ENCODE peak calls at places on chromosomes 5 and 9, in seven cellular contexts. E is K562; T is ovary; X is CD8-positive, alpha-beta memory T cell; Y is tibial nerve; G is CD8-positive, alpha-beta T cell; S is cardiac muscle cell. A is an unnamed sample.

GRCh38 chr9:16282216-16282615 is 588.3 kb downstream of the BNC2 start:
- DNase-seq in E (no peak), T (no peak), X (no peak), Y (no peak), G (no peak), S (no peak), A (no peak)

GRCh38 chr5:142056831-142057696 is 44.2 kb upstream of the GNPDA1 start:
- DNase-seq in E (no peak), T (no peak), X (no peak), Y (no peak), G (no peak), S (no peak), A (no peak)

GRCh38 chr9:102479191-102479590 is 515.9 kb upstream of the CYLC2 start:
- DNase-seq in E (no peak), T (no peak), X (no peak), Y (no peak), G (no peak), S (no peak), A (no peak)

GRCh38 chr5:134092875-134093274 is 21.6 kb upstream of the TCF7 start:
- DNase-seq in E (no peak), T (no peak), X (no peak), Y (no peak), G (no peak), S (no peak), A (no peak)

GRCh38 chr5:159316519-159317383 is 13.5 kb downstream of the IL12B start:
- DNase-seq in E (peak; percentile 24), T (no peak), X (peak; percentile 14), Y (peak; percentile 23), G (peak; percentile 53), S (peak; percentile 60), A (no peak)

GRCh38 chr5:40386293-40386692 is 293.4 kb upstream of the PTGER4 start:
- DNase-seq in E (no peak), T (no peak), X (no peak), Y (no peak), G (no peak), S (no peak), A (no peak)

GRCh38 chr9:805151-805550 is 36.3 kb upstream of the DMRT1 start:
- DNase-seq in E (no peak), T (no peak), X (no peak), Y (no peak), G (no peak), S (no peak), A (no peak)

GRCh38 chr5:93611900-93612898 is 29.2 kb downstream of the NR2F1 start:
- DNase-seq in E (peak; percentile 41), T (peak; percentile 61), X (no peak), Y (no peak), G (no peak), S (peak; percentile 52), A (no peak)

GRCh38 chr9:37406603-37407401 is 15.7 kb upstream of the GRHPR start:
- DNase-seq in E (no peak), T (no peak), X (no peak), Y (no peak), G (no peak), S (no peak), A (no peak)

GRCh38 chr5:128435861-128436260 is 102.2 kb downstream of the FBN2 start:
- DNase-seq in E (no peak), T (no peak), X (no peak), Y (no peak), G (no peak), S (no peak), A (no peak)

GRCh38 chr5:150946351-150946905 is 41.6 kb upstream of the ZNF300 start:
- DNase-seq in E (peak; percentile 67), T (peak; percentile 92), X (no peak), Y (peak; percentile 73), G (no peak), S (no peak), A (peak; percentile 67)

GRCh38 chr5:157914389-157914788 is 55.4 kb upstream of the CLINT1 start:
- DNase-seq in E (no peak), T (no peak), X (no peak), Y (no peak), G (no peak), S (no peak), A (no peak)

GRCh38 chr9:137705443-137705863 is 86.6 kb downstream of the EHMT1 start:
- DNase-seq in E (no peak), T (no peak), X (peak; percentile 11), Y (no peak), G (peak; percentile 67), S (no peak), A (no peak)

GRCh38 chr5:56480305-56481146 is 247.4 kb upstream of the ANKRD55 start:
- DNase-seq in E (no peak), T (peak; percentile 79), X (peak; percentile 14), Y (peak; percentile 58), G (no peak), S (peak; percentile 60), A (peak; percentile 47)

GRCh38 chr9:18569941-18570630 is 96.1 kb downstream of the ADAMTSL1 start:
- DNase-seq in E (no peak), T (no peak), X (no peak), Y (no peak), G (no peak), S (no peak), A (no peak)

GRCh38 chr5:27548415-27548814 is 510.0 kb upstream of the CDH9 start:
- DNase-seq in E (no peak), T (no peak), X (no peak), Y (no peak), G (no peak), S (no peak), A (no peak)

GRCh38 chr5:172175263-172175719 is 12.7 kb downstream of the STK10 start:
- DNase-seq in E (peak; percentile 39), T (no peak), X (peak; percentile 85), Y (no peak), G (peak; percentile 95), S (peak; percentile 20), A (no peak)

GRCh38 chr5:163505049-163505474 is 357 bp upstream of the MAT2B start:
- DNase-seq in E (peak; percentile 36), T (no peak), X (no peak), Y (no peak), G (no peak), S (no peak), A (no peak)

GRCh38 chr5:163506726-163507125 is 1.3 kb downstream of the MAT2B start:
- DNase-seq in E (no peak), T (no peak), X (no peak), Y (no peak), G (no peak), S (no peak), A (no peak)

GRCh38 chr5:163505475-163506457 is at the start of gene MAT2B:
- DNase-seq in E (peak; percentile 95), T (peak; percentile 95), X (peak; percentile 94), Y (peak; percentile 90), G (peak; percentile 97), S (peak; percentile 99), A (peak; percentile 94)

GRCh38 chr5:163508753-163509152 is 3.3 kb downstream of the MAT2B start:
- DNase-seq in E (no peak), T (no peak), X (no peak), Y (no peak), G (no peak), S (no peak), A (no peak)

DNA sequence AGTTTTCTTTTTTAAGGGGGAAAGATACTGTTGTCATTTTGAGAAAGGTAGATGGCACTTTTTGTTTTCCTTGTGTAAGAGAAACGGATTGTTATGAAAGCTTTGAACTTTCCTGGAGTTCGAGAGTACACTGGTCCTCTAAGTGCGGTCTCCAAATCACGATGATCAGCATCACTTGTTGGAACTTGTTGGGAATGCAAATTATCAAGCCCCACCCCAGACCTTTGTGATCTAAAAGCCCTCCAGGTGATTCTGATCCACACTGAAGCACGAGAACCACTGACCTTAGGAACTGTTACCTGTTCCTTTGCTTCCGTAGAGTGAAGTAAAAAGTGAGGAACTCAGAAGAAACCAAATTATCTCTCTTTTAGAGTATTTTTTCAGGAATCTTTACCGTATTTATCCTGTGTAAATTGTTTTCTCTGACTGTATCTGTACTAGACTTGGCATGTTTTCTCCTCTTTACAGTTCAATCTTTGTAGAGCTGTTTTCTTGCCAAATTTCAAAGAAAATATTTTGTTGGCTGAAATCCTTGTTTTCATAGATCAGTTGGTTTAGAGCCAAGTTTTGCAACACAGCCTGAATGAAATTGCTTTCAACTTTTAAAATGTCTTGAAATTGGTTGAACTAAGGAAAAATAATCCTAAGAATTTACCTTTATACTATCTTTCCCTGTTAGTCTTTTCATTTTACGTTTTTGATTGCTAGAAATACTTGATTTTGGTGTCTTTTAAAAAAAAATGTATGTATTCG is 4.0 kb downstream of the MAT2B start:
- DNase-seq in E (no peak), T (no peak), X (no peak), Y (peak; percentile 23), G (no peak), S (no peak), A (no peak)
- H3K27ac ChIP-seq in E (no peak overlapping the region), T (no peak overlapping the region), X (peak overlapping the region; percentile 40), Y (peak overlapping the region; percentile 43), G (peak overlapping the region; percentile 94), S (no peak overlapping the region), A (peak overlapping the region; percentile 9)

GRCh38 chr9:35609001-35609819 is 4.1 kb downstream of the TESK1 start:
- DNase-seq in E (no peak), T (no peak), X (no peak), Y (no peak), G (no peak), S (no peak), A (no peak)
- H3K27ac ChIP-seq in E (no peak overlapping the region), T (no peak overlapping the region), X (no peak overlapping the region), Y (no peak overlapping the region), G (no peak overlapping the region), S (no peak overlapping the region), A (no peak overlapping the region)

DNA sequence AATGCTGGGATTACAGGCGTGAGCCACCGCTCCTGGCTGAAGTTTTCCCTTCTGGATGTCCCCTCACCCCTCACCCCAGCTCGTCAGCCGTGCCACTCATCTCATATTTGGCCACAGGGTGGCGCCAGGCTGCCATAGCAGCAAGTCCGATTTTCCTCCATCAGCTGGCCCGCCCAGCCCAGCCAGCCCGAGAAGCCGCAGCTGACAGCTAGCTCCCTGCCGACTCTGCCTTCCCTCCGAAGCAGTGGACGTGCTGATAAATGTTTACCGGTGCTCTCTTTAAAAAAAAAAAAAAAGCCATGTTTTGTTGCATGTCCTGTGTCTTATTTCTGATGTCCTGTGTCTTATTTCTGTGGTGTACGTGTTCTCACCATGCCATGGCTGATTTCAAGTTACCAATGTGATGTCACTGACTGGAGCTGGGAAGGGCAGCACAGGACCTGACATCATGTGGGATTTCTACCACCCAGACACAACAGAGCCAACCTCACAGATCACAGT is 58.3 kb downstream of the PFDN1 start:
- DNase-seq in E (peak; percentile 83), T (peak; percentile 91), X (peak; percentile 47), Y (peak; percentile 91), G (peak; percentile 78), S (peak; percentile 93), A (peak; percentile 55)
- H3K27ac ChIP-seq in E (no peak overlapping the region), T (no peak overlapping the region), X (no peak overlapping the region), Y (no peak overlapping the region), G (no peak overlapping the region), S (no peak overlapping the region), A (peak overlapping the region; percentile 71)

GRCh38 chr9:23811633-23812032 is 14.4 kb downstream of the ELAVL2 start:
- DNase-seq in E (no peak), T (no peak), X (no peak), Y (no peak), G (no peak), S (no peak), A (no peak)
- H3K27ac ChIP-seq in E (no peak overlapping the region), T (no peak overlapping the region), X (no peak overlapping the region), Y (no peak overlapping the region), G (no peak overlapping the region), S (no peak overlapping the region), A (no peak overlapping the region)